ENCODE peak calls at places on chromosomes 16 and 17, in six cellular contexts. One of them, this sample, is unnamed.

GRCh38 chr17:81386646-81387234 is 8.5 kb upstream of the BAHCC1 start:
- DNase-seq in choroid plexus epithelial cell: no peak
- DNase-seq in heart right ventricle: peak
- DNase-seq in AG09309: no peak
- DNase-seq in astrocyte of the cerebellum: no peak
- DNase-seq in pancreas: peak
- DNase-seq in this sample: no peak

GRCh38 chr17:8289103-8289397 is 580 bp downstream of the RANGRF start:
- DNase-seq in choroid plexus epithelial cell: no peak
- DNase-seq in heart right ventricle: no peak
- DNase-seq in AG09309: no peak
- DNase-seq in astrocyte of the cerebellum: no peak
- DNase-seq in pancreas: peak
- DNase-seq in this sample: no peak

GRCh38 chr17:76869209-76869877 is 1.1 kb downstream of the MGAT5B start:
- DNase-seq in choroid plexus epithelial cell: no peak
- DNase-seq in heart right ventricle: no peak
- DNase-seq in AG09309: no peak
- DNase-seq in astrocyte of the cerebellum: no peak
- DNase-seq in pancreas: no peak
- DNase-seq in this sample: no peak

GRCh38 chr17:47192549-47192948 is 3.5 kb upstream of the CDC27 start:
- DNase-seq in choroid plexus epithelial cell: peak
- DNase-seq in heart right ventricle: no peak
- DNase-seq in AG09309: no peak
- DNase-seq in astrocyte of the cerebellum: no peak
- DNase-seq in pancreas: no peak
- DNase-seq in this sample: no peak

GRCh38 chr17:73801455-73802100 is 157.3 kb upstream of the SDK2 start:
- DNase-seq in choroid plexus epithelial cell: no peak
- DNase-seq in heart right ventricle: no peak
- DNase-seq in AG09309: no peak
- DNase-seq in astrocyte of the cerebellum: no peak
- DNase-seq in pancreas: no peak
- DNase-seq in this sample: no peak

GRCh38 chr17:76124582-76125390 is 16.3 kb downstream of the FOXJ1 start:
- DNase-seq in choroid plexus epithelial cell: peak
- DNase-seq in heart right ventricle: no peak
- DNase-seq in AG09309: no peak
- DNase-seq in astrocyte of the cerebellum: no peak
- DNase-seq in pancreas: no peak
- DNase-seq in this sample: no peak

GRCh38 chr17:6710317-6710716 is 2.9 kb downstream of the SLC13A5 start:
- DNase-seq in choroid plexus epithelial cell: no peak
- DNase-seq in heart right ventricle: no peak
- DNase-seq in AG09309: no peak
- DNase-seq in astrocyte of the cerebellum: no peak
- DNase-seq in pancreas: no peak
- DNase-seq in this sample: no peak

GRCh38 chr16:11916524-11917285 is 949 bp upstream of the GSPT1 start:
- DNase-seq in choroid plexus epithelial cell: no peak
- DNase-seq in heart right ventricle: no peak
- DNase-seq in AG09309: peak
- DNase-seq in astrocyte of the cerebellum: no peak
- DNase-seq in pancreas: no peak
- DNase-seq in this sample: no peak

GRCh38 chr17:17304521-17304985 is 1.4 kb downstream of the NT5M start:
- DNase-seq in choroid plexus epithelial cell: no peak
- DNase-seq in heart right ventricle: no peak
- DNase-seq in AG09309: no peak
- DNase-seq in astrocyte of the cerebellum: no peak
- DNase-seq in pancreas: no peak
- DNase-seq in this sample: peak

GRCh38 chr16:180101-180920 is at the start of gene HBQ1:
- DNase-seq in choroid plexus epithelial cell: peak
- DNase-seq in heart right ventricle: peak
- DNase-seq in AG09309: no peak
- DNase-seq in astrocyte of the cerebellum: no peak
- DNase-seq in pancreas: peak
- DNase-seq in this sample: peak

DNA sequence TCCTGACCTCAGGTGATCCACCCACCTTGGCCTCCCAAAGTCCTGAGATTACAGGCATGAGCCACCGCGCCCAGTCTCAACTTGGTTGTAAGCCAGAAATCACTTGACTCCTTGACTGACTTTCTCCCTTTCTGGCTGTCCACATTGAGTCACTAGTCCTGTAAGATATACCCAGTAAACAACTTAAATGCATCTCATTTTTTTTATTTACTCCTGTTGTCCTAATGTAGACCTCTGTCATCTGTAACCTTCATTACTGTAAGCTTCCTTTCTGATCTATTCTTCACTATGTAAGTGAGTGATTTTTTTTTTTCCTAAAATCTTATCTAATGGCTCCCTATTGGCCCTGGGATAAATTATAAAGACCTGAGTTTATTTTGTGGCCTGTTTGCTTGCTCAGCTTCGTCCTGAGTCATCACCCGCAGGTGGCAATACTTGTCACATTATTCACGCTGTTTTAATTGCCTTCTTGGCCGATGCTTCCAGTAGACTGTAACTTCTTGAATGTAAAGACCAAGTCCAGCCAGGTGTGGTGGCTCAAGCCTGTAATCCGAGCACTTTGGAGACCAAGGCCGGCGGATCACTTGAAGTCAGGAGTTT is 41.0 kb downstream of the PAFAH1B1 start:
- DNase-seq in choroid plexus epithelial cell: no peak
- DNase-seq in heart right ventricle: no peak
- DNase-seq in AG09309: no peak
- DNase-seq in astrocyte of the cerebellum: peak
- DNase-seq in pancreas: no peak
- DNase-seq in this sample: no peak
- TF ChIP-seq CTCF in choroid plexus epithelial cell: no peak
- TF ChIP-seq CTCF in heart right ventricle: no peak
- TF ChIP-seq CTCF in AG09309: no peak
- TF ChIP-seq CTCF in astrocyte of the cerebellum: no peak
- TF ChIP-seq CTCF in pancreas: no peak
- TF ChIP-seq CTCF in this sample: no peak

GRCh38 chr17:55190748-55191147 is 74.0 kb upstream of the HLF start:
- DNase-seq in choroid plexus epithelial cell: no peak
- DNase-seq in heart right ventricle: no peak
- DNase-seq in AG09309: no peak
- DNase-seq in astrocyte of the cerebellum: no peak
- DNase-seq in pancreas: no peak
- DNase-seq in this sample: no peak

DNA sequence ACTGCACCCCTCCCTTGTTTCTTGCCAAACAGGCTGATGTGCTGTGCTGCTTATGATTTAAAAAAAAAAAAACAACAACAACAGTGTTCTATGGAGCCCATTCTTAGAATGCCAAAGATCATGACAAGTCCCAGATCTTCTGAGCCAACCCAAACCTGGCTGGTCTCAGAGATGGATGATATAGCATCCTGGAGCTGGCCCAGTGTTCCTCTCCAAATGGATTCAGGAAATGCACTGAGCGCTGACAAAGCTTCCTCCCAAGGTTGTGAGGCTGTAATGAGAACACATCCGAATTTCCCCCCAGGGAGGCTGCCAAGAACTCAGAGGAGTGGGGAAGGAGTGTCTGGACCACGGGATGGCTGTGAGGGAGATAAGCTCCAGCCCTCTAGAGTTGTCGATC is 77.4 kb upstream of the HLF start:
- DNase-seq in choroid plexus epithelial cell: no peak
- DNase-seq in heart right ventricle: no peak
- DNase-seq in AG09309: no peak
- DNase-seq in astrocyte of the cerebellum: no peak
- DNase-seq in pancreas: no peak
- DNase-seq in this sample: no peak
- TF ChIP-seq CTCF in choroid plexus epithelial cell: no peak
- TF ChIP-seq CTCF in heart right ventricle: no peak
- TF ChIP-seq CTCF in AG09309: no peak
- TF ChIP-seq CTCF in astrocyte of the cerebellum: no peak
- TF ChIP-seq CTCF in pancreas: no peak
- TF ChIP-seq CTCF in this sample: no peak

DNA sequence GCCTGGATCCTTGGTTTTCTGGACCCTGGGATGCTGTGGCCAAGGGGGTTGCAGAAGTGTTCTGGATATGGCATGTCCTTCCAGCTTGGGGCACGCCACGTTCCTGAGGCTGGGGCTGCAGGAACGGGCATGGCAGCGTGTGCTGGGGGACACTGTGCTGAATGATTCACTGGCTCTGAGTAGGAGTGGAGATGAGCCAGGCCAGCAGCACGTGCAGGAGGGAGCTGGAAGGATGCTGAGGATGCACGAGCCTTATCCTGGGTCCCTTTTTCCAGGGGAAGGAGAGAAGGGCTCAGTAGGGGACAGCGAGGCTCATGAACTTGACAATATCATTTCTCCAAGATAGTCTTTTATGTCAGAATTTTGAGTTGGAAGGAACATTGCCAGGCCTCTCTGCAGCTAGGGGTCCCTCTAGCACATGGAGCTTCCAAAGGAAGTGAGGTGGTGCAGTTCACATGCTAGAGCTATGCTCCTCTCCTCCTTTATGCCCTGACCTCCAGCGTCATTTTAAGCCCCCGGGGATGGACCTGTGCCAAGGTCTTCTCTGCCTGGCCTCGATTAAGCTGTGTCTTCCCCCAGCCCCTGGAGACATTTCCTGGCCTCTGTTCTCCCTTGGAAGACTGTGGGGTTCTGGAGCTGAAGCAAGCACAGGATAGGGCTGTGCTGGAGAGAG is 125.9 kb downstream of the OR1D5 start:
- DNase-seq in choroid plexus epithelial cell: peak
- DNase-seq in heart right ventricle: no peak
- DNase-seq in AG09309: no peak
- DNase-seq in astrocyte of the cerebellum: no peak
- DNase-seq in pancreas: no peak
- DNase-seq in this sample: no peak
- TF ChIP-seq CTCF in choroid plexus epithelial cell: peak
- TF ChIP-seq CTCF in heart right ventricle: no peak
- TF ChIP-seq CTCF in AG09309: no peak
- TF ChIP-seq CTCF in astrocyte of the cerebellum: no peak
- TF ChIP-seq CTCF in pancreas: no peak
- TF ChIP-seq CTCF in this sample: no peak

GRCh38 chr17:67278363-67278762 is 33.4 kb upstream of the HELZ start:
- DNase-seq in choroid plexus epithelial cell: no peak
- DNase-seq in heart right ventricle: no peak
- DNase-seq in AG09309: no peak
- DNase-seq in astrocyte of the cerebellum: no peak
- DNase-seq in pancreas: no peak
- DNase-seq in this sample: no peak

GRCh38 chr17:67274466-67274865 is 29.5 kb upstream of the HELZ start:
- DNase-seq in choroid plexus epithelial cell: no peak
- DNase-seq in heart right ventricle: no peak
- DNase-seq in AG09309: no peak
- DNase-seq in astrocyte of the cerebellum: no peak
- DNase-seq in pancreas: no peak
- DNase-seq in this sample: no peak

GRCh38 chr17:67273900-67274299 is 28.9 kb upstream of the HELZ start:
- DNase-seq in choroid plexus epithelial cell: no peak
- DNase-seq in heart right ventricle: no peak
- DNase-seq in AG09309: no peak
- DNase-seq in astrocyte of the cerebellum: no peak
- DNase-seq in pancreas: no peak
- DNase-seq in this sample: no peak

GRCh38 chr17:67279115-67279514 is 34.1 kb upstream of the HELZ start:
- DNase-seq in choroid plexus epithelial cell: no peak
- DNase-seq in heart right ventricle: no peak
- DNase-seq in AG09309: no peak
- DNase-seq in astrocyte of the cerebellum: no peak
- DNase-seq in pancreas: no peak
- DNase-seq in this sample: no peak

DNA sequence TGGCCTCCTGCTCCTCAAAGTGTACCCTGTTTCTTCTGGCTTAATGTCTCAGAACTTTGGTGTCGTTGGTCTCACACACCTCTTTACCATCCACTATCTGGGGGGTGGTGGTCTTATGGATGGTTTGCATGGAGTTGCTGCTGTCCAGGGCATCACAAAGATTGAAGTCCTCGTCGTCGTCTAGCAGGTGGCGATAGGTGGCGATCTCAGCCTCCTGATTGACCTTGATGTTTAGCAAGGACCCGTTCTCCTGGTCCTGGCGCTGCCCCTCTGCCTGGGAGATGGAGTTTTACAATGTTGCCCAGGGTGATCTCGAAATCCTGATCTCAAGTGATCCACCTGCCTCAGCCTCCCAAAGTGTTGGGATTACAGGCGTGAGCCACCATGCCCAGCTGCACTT is 31.1 kb upstream of the HELZ start:
- DNase-seq in choroid plexus epithelial cell: no peak
- DNase-seq in heart right ventricle: no peak
- DNase-seq in AG09309: no peak
- DNase-seq in astrocyte of the cerebellum: no peak
- DNase-seq in pancreas: no peak
- DNase-seq in this sample: no peak
- TF ChIP-seq CTCF in choroid plexus epithelial cell: no peak
- TF ChIP-seq CTCF in heart right ventricle: peak
- TF ChIP-seq CTCF in AG09309: no peak
- TF ChIP-seq CTCF in astrocyte of the cerebellum: no peak
- TF ChIP-seq CTCF in pancreas: no peak
- TF ChIP-seq CTCF in this sample: no peak

DNA sequence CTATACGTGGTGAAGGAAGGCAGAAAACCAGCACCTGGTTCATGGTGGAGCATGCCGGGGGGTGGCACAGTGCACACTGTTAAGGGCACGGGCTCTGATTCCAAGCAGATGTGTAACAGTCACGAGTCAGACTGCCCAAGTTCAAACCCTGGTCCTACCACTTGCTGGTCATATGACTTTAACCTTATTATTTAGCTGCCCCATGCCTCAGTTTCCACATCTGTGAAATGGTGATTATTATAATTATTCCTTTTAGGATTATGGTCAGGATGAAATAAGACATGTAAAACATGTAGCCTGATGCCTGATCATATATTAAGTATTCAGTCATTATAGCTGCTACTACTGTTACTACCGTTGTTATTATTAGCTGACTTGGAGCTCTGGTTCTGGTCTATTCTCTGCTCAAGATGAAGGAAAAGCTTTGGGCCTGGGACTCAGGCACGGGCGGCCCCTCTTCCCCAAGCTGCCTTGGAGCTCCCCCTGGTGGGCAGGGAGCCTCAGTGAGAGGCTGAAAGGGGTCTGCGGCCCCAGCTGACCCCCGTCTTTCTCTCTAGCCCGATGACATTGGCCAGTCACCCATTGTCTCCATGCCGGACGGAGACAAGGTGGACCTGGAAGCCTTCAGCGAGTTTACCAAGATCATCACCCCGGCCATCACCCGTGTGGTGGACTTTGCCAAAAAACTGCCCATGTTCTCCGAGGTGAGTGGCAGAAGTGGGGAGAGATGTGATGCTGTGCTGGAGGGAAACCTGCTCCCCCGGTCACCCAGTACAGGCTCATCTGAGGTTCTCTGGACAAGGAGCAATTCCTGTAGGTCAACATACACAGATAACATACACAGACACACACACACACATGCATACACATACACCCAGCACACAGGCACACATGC is 14.0 kb downstream of the NR1D1 start:
- DNase-seq in choroid plexus epithelial cell: peak
- DNase-seq in heart right ventricle: peak
- DNase-seq in AG09309: no peak
- DNase-seq in astrocyte of the cerebellum: no peak
- DNase-seq in pancreas: no peak
- DNase-seq in this sample: peak
- TF ChIP-seq CTCF in choroid plexus epithelial cell: peak
- TF ChIP-seq CTCF in heart right ventricle: peak
- TF ChIP-seq CTCF in AG09309: peak
- TF ChIP-seq CTCF in astrocyte of the cerebellum: peak
- TF ChIP-seq CTCF in pancreas: peak
- TF ChIP-seq CTCF in this sample: peak

This sample was measured in natural killer cell.